ENCODE peak calls at places on chromosomes 7 and 10, in six cellular contexts. One of them, this sample, is unnamed.

GRCh38 chr10:77726301-77726700 is 88.7 kb upstream of the KCNMA1 start:
- DNase-seq in mesenchymal stem cell: no peak
- DNase-seq in T-helper 2 cell: no peak
- DNase-seq in NCI-H2029: no peak
- DNase-seq in ACHN: no peak
- DNase-seq in fibroblast of pulmonary artery: no peak
- DNase-seq in this sample: no peak

GRCh38 chr10:87961314-87961713 is 97.9 kb downstream of the PTEN start:
- DNase-seq in mesenchymal stem cell: peak
- DNase-seq in NCI-H2029: no peak
- DNase-seq in ACHN: no peak
- DNase-seq in T-helper 2 cell: no peak
- DNase-seq in fibroblast of pulmonary artery: peak
- DNase-seq in this sample: no peak

GRCh38 chr10:2913531-2913930 is 153.8 kb upstream of the PFKP start:
- DNase-seq in NCI-H2029: no peak
- DNase-seq in fibroblast of pulmonary artery: no peak
- DNase-seq in mesenchymal stem cell: peak
- DNase-seq in ACHN: peak
- DNase-seq in T-helper 2 cell: no peak
- DNase-seq in this sample: no peak

GRCh38 chr10:13681095-13681494 is 94.3 kb downstream of the PRPF18 start:
- DNase-seq in mesenchymal stem cell: no peak
- DNase-seq in T-helper 2 cell: no peak
- DNase-seq in fibroblast of pulmonary artery: no peak
- DNase-seq in ACHN: no peak
- DNase-seq in NCI-H2029: no peak
- DNase-seq in this sample: no peak

GRCh38 chr7:149871576-149871975 is 2.2 kb upstream of the ATP6V0E2 start:
- DNase-seq in NCI-H2029: no peak
- DNase-seq in mesenchymal stem cell: no peak
- DNase-seq in T-helper 2 cell: no peak
- DNase-seq in ACHN: no peak
- DNase-seq in fibroblast of pulmonary artery: no peak
- DNase-seq in this sample: no peak

GRCh38 chr7:15889501-15889900 is 203.0 kb upstream of the MEOX2 start:
- DNase-seq in fibroblast of pulmonary artery: peak
- DNase-seq in ACHN: peak
- DNase-seq in mesenchymal stem cell: peak
- DNase-seq in NCI-H2029: no peak
- DNase-seq in T-helper 2 cell: no peak
- DNase-seq in this sample: no peak

GRCh38 chr10:71205468-71205867 is 6.9 kb upstream of the UNC5B start:
- DNase-seq in NCI-H2029: no peak
- DNase-seq in mesenchymal stem cell: peak
- DNase-seq in fibroblast of pulmonary artery: peak
- DNase-seq in T-helper 2 cell: no peak
- DNase-seq in ACHN: no peak
- DNase-seq in this sample: no peak

GRCh38 chr10:31698169-31698890 is 230.3 kb downstream of the ARHGAP12 start:
- DNase-seq in T-helper 2 cell: no peak
- DNase-seq in fibroblast of pulmonary artery: peak
- DNase-seq in NCI-H2029: no peak
- DNase-seq in mesenchymal stem cell: peak
- DNase-seq in ACHN: no peak
- DNase-seq in this sample: no peak

GRCh38 chr10:112304460-112304859 is 21.3 kb downstream of the TECTB start:
- DNase-seq in T-helper 2 cell: no peak
- DNase-seq in fibroblast of pulmonary artery: no peak
- DNase-seq in mesenchymal stem cell: no peak
- DNase-seq in ACHN: no peak
- DNase-seq in NCI-H2029: no peak
- DNase-seq in this sample: no peak

GRCh38 chr10:101512741-101513140 is 75.3 kb downstream of the POLL start:
- DNase-seq in mesenchymal stem cell: peak
- DNase-seq in NCI-H2029: peak
- DNase-seq in ACHN: no peak
- DNase-seq in fibroblast of pulmonary artery: peak
- DNase-seq in T-helper 2 cell: no peak
- DNase-seq in this sample: no peak

GRCh38 chr7:25091757-25092156 is 33.3 kb downstream of the CYCS start:
- DNase-seq in fibroblast of pulmonary artery: no peak
- DNase-seq in mesenchymal stem cell: no peak
- DNase-seq in NCI-H2029: no peak
- DNase-seq in T-helper 2 cell: no peak
- DNase-seq in ACHN: no peak
- DNase-seq in this sample: no peak

GRCh38 chr10:118333871-118334270 is 8.3 kb downstream of the FAM204A start:
- DNase-seq in ACHN: no peak
- DNase-seq in mesenchymal stem cell: no peak
- DNase-seq in T-helper 2 cell: no peak
- DNase-seq in fibroblast of pulmonary artery: no peak
- DNase-seq in NCI-H2029: no peak
- DNase-seq in this sample: no peak

GRCh38 chr7:17302575-17303142 is 4.2 kb downstream of the AHR start:
- DNase-seq in fibroblast of pulmonary artery: peak
- DNase-seq in NCI-H2029: no peak
- DNase-seq in mesenchymal stem cell: peak
- DNase-seq in T-helper 2 cell: no peak
- DNase-seq in ACHN: peak
- DNase-seq in this sample: no peak

GRCh38 chr7:98754041-98754479 is 115.8 kb downstream of the TMEM130 start:
- DNase-seq in T-helper 2 cell: no peak
- DNase-seq in ACHN: no peak
- DNase-seq in fibroblast of pulmonary artery: no peak
- DNase-seq in mesenchymal stem cell: no peak
- DNase-seq in NCI-H2029: peak
- DNase-seq in this sample: no peak

GRCh38 chr10:127102176-127102575 is 94.2 kb downstream of the INSYN2A start:
- DNase-seq in T-helper 2 cell: no peak
- DNase-seq in ACHN: no peak
- DNase-seq in mesenchymal stem cell: no peak
- DNase-seq in NCI-H2029: no peak
- DNase-seq in fibroblast of pulmonary artery: no peak
- DNase-seq in this sample: no peak

GRCh38 chr10:133379152-133379800 is at the start of gene PAOX:
- DNase-seq in fibroblast of pulmonary artery: peak
- DNase-seq in ACHN: peak
- DNase-seq in NCI-H2029: no peak
- DNase-seq in mesenchymal stem cell: peak
- DNase-seq in T-helper 2 cell: peak
- DNase-seq in this sample: peak

GRCh38 chr10:124590216-124591122 is 128.8 kb downstream of the LHPP start:
- DNase-seq in fibroblast of pulmonary artery: no peak
- DNase-seq in NCI-H2029: no peak
- DNase-seq in T-helper 2 cell: no peak
- DNase-seq in ACHN: no peak
- DNase-seq in mesenchymal stem cell: no peak
- DNase-seq in this sample: no peak

GRCh38 chr7:113283861-113284260 is 165.5 kb upstream of the SMIM30 start:
- DNase-seq in T-helper 2 cell: no peak
- DNase-seq in NCI-H2029: no peak
- DNase-seq in ACHN: no peak
- DNase-seq in fibroblast of pulmonary artery: peak
- DNase-seq in mesenchymal stem cell: no peak
- DNase-seq in this sample: no peak

GRCh38 chr7:156180451-156181229 is 368.4 kb upstream of the SHH start:
- DNase-seq in fibroblast of pulmonary artery: no peak
- DNase-seq in T-helper 2 cell: no peak
- DNase-seq in mesenchymal stem cell: no peak
- DNase-seq in ACHN: no peak
- DNase-seq in NCI-H2029: no peak
- DNase-seq in this sample: no peak

GRCh38 chr10:1153253-1153763 is 97.1 kb downstream of the WDR37 start:
- DNase-seq in NCI-H2029: no peak
- DNase-seq in ACHN: no peak
- DNase-seq in fibroblast of pulmonary artery: no peak
- DNase-seq in T-helper 2 cell: no peak
- DNase-seq in mesenchymal stem cell: no peak
- DNase-seq in this sample: no peak

GRCh38 chr7:35648367-35648766 is 46.6 kb downstream of the HERPUD2 start:
- DNase-seq in T-helper 2 cell: no peak
- DNase-seq in mesenchymal stem cell: peak
- DNase-seq in NCI-H2029: no peak
- DNase-seq in fibroblast of pulmonary artery: no peak
- DNase-seq in ACHN: no peak
- DNase-seq in this sample: no peak

GRCh38 chr10:33478089-33478674 is 143.7 kb upstream of the NRP1 start:
- DNase-seq in fibroblast of pulmonary artery: no peak
- DNase-seq in ACHN: no peak
- DNase-seq in mesenchymal stem cell: no peak
- DNase-seq in NCI-H2029: no peak
- DNase-seq in T-helper 2 cell: no peak
- DNase-seq in this sample: no peak

GRCh38 chr7:95436407-95436806 is 1.6 kb upstream of the PON2 start:
- DNase-seq in fibroblast of pulmonary artery: no peak
- DNase-seq in T-helper 2 cell: no peak
- DNase-seq in mesenchymal stem cell: no peak
- DNase-seq in NCI-H2029: no peak
- DNase-seq in ACHN: no peak
- DNase-seq in this sample: no peak

GRCh38 chr10:12727832-12728215 is 273.7 kb downstream of the CCDC3 start:
- DNase-seq in NCI-H2029: no peak
- DNase-seq in ACHN: no peak
- DNase-seq in mesenchymal stem cell: peak
- DNase-seq in T-helper 2 cell: no peak
- DNase-seq in fibroblast of pulmonary artery: peak
- DNase-seq in this sample: no peak

GRCh38 chr7:157006205-157006747 is 4.2 kb downstream of the MNX1 start:
- DNase-seq in T-helper 2 cell: no peak
- DNase-seq in mesenchymal stem cell: no peak
- DNase-seq in NCI-H2029: no peak
- DNase-seq in fibroblast of pulmonary artery: no peak
- DNase-seq in ACHN: no peak
- DNase-seq in this sample: no peak

GRCh38 chr10:6161913-6162312 is 40.8 kb upstream of the PFKFB3 start:
- DNase-seq in fibroblast of pulmonary artery: no peak
- DNase-seq in ACHN: no peak
- DNase-seq in mesenchymal stem cell: peak
- DNase-seq in T-helper 2 cell: no peak
- DNase-seq in NCI-H2029: no peak
- DNase-seq in this sample: no peak

GRCh38 chr10:2928219-2928840 is 139.0 kb upstream of the PFKP start:
- DNase-seq in NCI-H2029: peak
- DNase-seq in ACHN: peak
- DNase-seq in mesenchymal stem cell: peak
- DNase-seq in fibroblast of pulmonary artery: peak
- DNase-seq in T-helper 2 cell: no peak
- DNase-seq in this sample: no peak

GRCh38 chr7:132904209-132904608 is 177.7 kb downstream of the CHCHD3 start:
- DNase-seq in NCI-H2029: no peak
- DNase-seq in ACHN: no peak
- DNase-seq in fibroblast of pulmonary artery: no peak
- DNase-seq in mesenchymal stem cell: no peak
- DNase-seq in T-helper 2 cell: no peak
- DNase-seq in this sample: no peak

GRCh38 chr7:25803117-25803887 is 348.7 kb upstream of the NFE2L3 start:
- DNase-seq in T-helper 2 cell: no peak
- DNase-seq in ACHN: no peak
- DNase-seq in NCI-H2029: no peak
- DNase-seq in fibroblast of pulmonary artery: no peak
- DNase-seq in mesenchymal stem cell: no peak
- DNase-seq in this sample: no peak

GRCh38 chr7:757741-758163 is 30.7 kb upstream of the PRKAR1B start:
- DNase-seq in fibroblast of pulmonary artery: no peak
- DNase-seq in mesenchymal stem cell: no peak
- DNase-seq in NCI-H2029: no peak
- DNase-seq in T-helper 2 cell: no peak
- DNase-seq in ACHN: no peak
- DNase-seq in this sample: no peak

GRCh38 chr10:66982792-66983481 is 57.1 kb downstream of the LRRTM3 start:
- DNase-seq in NCI-H2029: no peak
- DNase-seq in fibroblast of pulmonary artery: no peak
- DNase-seq in mesenchymal stem cell: no peak
- DNase-seq in ACHN: no peak
- DNase-seq in T-helper 2 cell: no peak
- DNase-seq in this sample: no peak

GRCh38 chr7:84207025-84207424 is 12.4 kb upstream of the SEMA3A start:
- DNase-seq in T-helper 2 cell: no peak
- DNase-seq in NCI-H2029: no peak
- DNase-seq in fibroblast of pulmonary artery: peak
- DNase-seq in ACHN: no peak
- DNase-seq in mesenchymal stem cell: no peak
- DNase-seq in this sample: no peak

GRCh38 chr7:66952343-66953043 is 31.5 kb downstream of the TMEM248 start:
- DNase-seq in fibroblast of pulmonary artery: peak
- DNase-seq in mesenchymal stem cell: peak
- DNase-seq in ACHN: peak
- DNase-seq in NCI-H2029: no peak
- DNase-seq in T-helper 2 cell: no peak
- DNase-seq in this sample: no peak

GRCh38 chr10:97534746-97535367 is 36.1 kb downstream of the UBTD1 start:
- DNase-seq in T-helper 2 cell: no peak
- DNase-seq in ACHN: peak
- DNase-seq in NCI-H2029: no peak
- DNase-seq in mesenchymal stem cell: peak
- DNase-seq in fibroblast of pulmonary artery: peak
- DNase-seq in this sample: no peak

GRCh38 chr7:36911788-36912187 is 187.5 kb upstream of the AOAH start:
- DNase-seq in mesenchymal stem cell: no peak
- DNase-seq in NCI-H2029: no peak
- DNase-seq in ACHN: no peak
- DNase-seq in fibroblast of pulmonary artery: no peak
- DNase-seq in T-helper 2 cell: no peak
- DNase-seq in this sample: no peak

GRCh38 chr10:26946103-26946907 is 85.5 kb upstream of the ABI1 start:
- DNase-seq in mesenchymal stem cell: no peak
- DNase-seq in NCI-H2029: no peak
- DNase-seq in fibroblast of pulmonary artery: no peak
- DNase-seq in ACHN: no peak
- DNase-seq in T-helper 2 cell: no peak
- DNase-seq in this sample: no peak

This sample was measured in T-helper 17 cell.